ENCODE peak calls at places on chromosomes 1 and 21, in nine cellular contexts. One of them, this sample, is unnamed.

GRCh38 chr21:34355570-34355969 is 8.2 kb upstream of the KCNE2 start:
- DNase-seq in GM23338: no peak
- DNase-seq in choroid plexus epithelial cell: no peak
- DNase-seq in heart right ventricle: no peak
- DNase-seq in fibroblast of villous mesenchyme: no peak
- DNase-seq in thoracic aorta: no peak
- DNase-seq in fibroblast of pulmonary artery: no peak
- DNase-seq in AG10803: no peak
- DNase-seq in mammary epithelial cell: no peak
- DNase-seq in this sample: no peak

GRCh38 chr1:175735144-175735543 is 8.3 kb downstream of the TNR start:
- DNase-seq in GM23338: no peak
- DNase-seq in choroid plexus epithelial cell: no peak
- DNase-seq in heart right ventricle: no peak
- DNase-seq in fibroblast of villous mesenchyme: no peak
- DNase-seq in thoracic aorta: no peak
- DNase-seq in fibroblast of pulmonary artery: no peak
- DNase-seq in AG10803: no peak
- DNase-seq in mammary epithelial cell: no peak
- DNase-seq in this sample: no peak

GRCh38 chr1:223403184-223403815 is 10.1 kb downstream of the CCDC185 start:
- DNase-seq in GM23338: no peak
- DNase-seq in choroid plexus epithelial cell: no peak
- DNase-seq in heart right ventricle: no peak
- DNase-seq in fibroblast of villous mesenchyme: peak
- DNase-seq in thoracic aorta: no peak
- DNase-seq in fibroblast of pulmonary artery: peak
- DNase-seq in AG10803: peak
- DNase-seq in mammary epithelial cell: peak
- DNase-seq in this sample: no peak

GRCh38 chr1:226548281-226549093 is at the start of gene STUM:
- DNase-seq in GM23338: peak
- DNase-seq in choroid plexus epithelial cell: peak
- DNase-seq in heart right ventricle: peak
- DNase-seq in fibroblast of villous mesenchyme: peak
- DNase-seq in thoracic aorta: no peak
- DNase-seq in fibroblast of pulmonary artery: peak
- DNase-seq in AG10803: peak
- DNase-seq in mammary epithelial cell: peak
- DNase-seq in this sample: no peak

GRCh38 chr21:27787046-27787445 is 820.2 kb upstream of the ADAMTS5 start:
- DNase-seq in GM23338: no peak
- DNase-seq in choroid plexus epithelial cell: peak
- DNase-seq in heart right ventricle: no peak
- DNase-seq in fibroblast of villous mesenchyme: no peak
- DNase-seq in thoracic aorta: no peak
- DNase-seq in fibroblast of pulmonary artery: peak
- DNase-seq in AG10803: no peak
- DNase-seq in mammary epithelial cell: peak
- DNase-seq in this sample: no peak

GRCh38 chr1:169113613-169114119 is 7.2 kb downstream of the ATP1B1 start:
- DNase-seq in GM23338: peak
- DNase-seq in choroid plexus epithelial cell: peak
- DNase-seq in heart right ventricle: no peak
- DNase-seq in fibroblast of villous mesenchyme: peak
- DNase-seq in thoracic aorta: no peak
- DNase-seq in fibroblast of pulmonary artery: peak
- DNase-seq in AG10803: peak
- DNase-seq in mammary epithelial cell: peak
- DNase-seq in this sample: peak

GRCh38 chr1:226487921-226488320 is 60.6 kb upstream of the STUM start:
- DNase-seq in GM23338: no peak
- DNase-seq in choroid plexus epithelial cell: no peak
- DNase-seq in heart right ventricle: no peak
- DNase-seq in fibroblast of villous mesenchyme: no peak
- DNase-seq in thoracic aorta: no peak
- DNase-seq in fibroblast of pulmonary artery: no peak
- DNase-seq in AG10803: no peak
- DNase-seq in mammary epithelial cell: peak
- DNase-seq in this sample: no peak

GRCh38 chr21:42515708-42516502 is 2.3 kb downstream of the SLC37A1 start:
- DNase-seq in GM23338: peak
- DNase-seq in choroid plexus epithelial cell: no peak
- DNase-seq in heart right ventricle: no peak
- DNase-seq in fibroblast of villous mesenchyme: no peak
- DNase-seq in thoracic aorta: no peak
- DNase-seq in fibroblast of pulmonary artery: no peak
- DNase-seq in AG10803: no peak
- DNase-seq in mammary epithelial cell: no peak
- DNase-seq in this sample: no peak

GRCh38 chr1:1089731-1090423 is 15.8 kb upstream of the RNF223 start:
- DNase-seq in GM23338: no peak
- DNase-seq in choroid plexus epithelial cell: no peak
- DNase-seq in heart right ventricle: no peak
- DNase-seq in fibroblast of villous mesenchyme: no peak
- DNase-seq in thoracic aorta: no peak
- DNase-seq in fibroblast of pulmonary artery: no peak
- DNase-seq in AG10803: no peak
- DNase-seq in mammary epithelial cell: no peak
- DNase-seq in this sample: no peak

GRCh38 chr1:201396859-201397464 is 2.2 kb downstream of the LAD1 start:
- DNase-seq in GM23338: no peak
- DNase-seq in choroid plexus epithelial cell: no peak
- DNase-seq in heart right ventricle: no peak
- DNase-seq in fibroblast of villous mesenchyme: no peak
- DNase-seq in thoracic aorta: no peak
- DNase-seq in fibroblast of pulmonary artery: no peak
- DNase-seq in AG10803: no peak
- DNase-seq in mammary epithelial cell: peak
- DNase-seq in this sample: no peak

GRCh38 chr1:201397675-201398074 is 1.4 kb downstream of the LAD1 start:
- DNase-seq in GM23338: no peak
- DNase-seq in choroid plexus epithelial cell: no peak
- DNase-seq in heart right ventricle: no peak
- DNase-seq in fibroblast of villous mesenchyme: no peak
- DNase-seq in thoracic aorta: no peak
- DNase-seq in fibroblast of pulmonary artery: no peak
- DNase-seq in AG10803: no peak
- DNase-seq in mammary epithelial cell: peak
- DNase-seq in this sample: no peak

GRCh38 chr1:201400257-201401230 is 1.4 kb upstream of the LAD1 start:
- DNase-seq in GM23338: no peak
- DNase-seq in choroid plexus epithelial cell: no peak
- DNase-seq in heart right ventricle: no peak
- DNase-seq in fibroblast of villous mesenchyme: no peak
- DNase-seq in thoracic aorta: no peak
- DNase-seq in fibroblast of pulmonary artery: no peak
- DNase-seq in AG10803: no peak
- DNase-seq in mammary epithelial cell: no peak
- DNase-seq in this sample: no peak

GRCh38 chr1:201399352-201400126 is 415 bp upstream of the LAD1 start:
- DNase-seq in GM23338: peak
- DNase-seq in choroid plexus epithelial cell: no peak
- DNase-seq in heart right ventricle: no peak
- DNase-seq in fibroblast of villous mesenchyme: no peak
- DNase-seq in thoracic aorta: no peak
- DNase-seq in fibroblast of pulmonary artery: no peak
- DNase-seq in AG10803: no peak
- DNase-seq in mammary epithelial cell: peak
- DNase-seq in this sample: no peak

GRCh38 chr1:201399018-201399351 is at the start of gene LAD1:
- DNase-seq in GM23338: no peak
- DNase-seq in choroid plexus epithelial cell: no peak
- DNase-seq in heart right ventricle: no peak
- DNase-seq in fibroblast of villous mesenchyme: no peak
- DNase-seq in thoracic aorta: no peak
- DNase-seq in fibroblast of pulmonary artery: no peak
- DNase-seq in AG10803: no peak
- DNase-seq in mammary epithelial cell: no peak
- DNase-seq in this sample: no peak
- H3K4me3 ChIP-seq in GM23338: peak
- H3K4me3 ChIP-seq in choroid plexus epithelial cell: no peak
- H3K4me3 ChIP-seq in heart right ventricle: peak
- H3K4me3 ChIP-seq in fibroblast of villous mesenchyme: no peak
- H3K4me3 ChIP-seq in thoracic aorta: peak
- H3K4me3 ChIP-seq in fibroblast of pulmonary artery: no peak
- H3K4me3 ChIP-seq in AG10803: no peak
- H3K4me3 ChIP-seq in mammary epithelial cell: peak
- H3K4me3 ChIP-seq in this sample: no peak

GRCh38 chr1:20074046-20074724 is 4.2 kb downstream of the PLA2G5 start:
- DNase-seq in GM23338: no peak
- DNase-seq in choroid plexus epithelial cell: no peak
- DNase-seq in heart right ventricle: no peak
- DNase-seq in fibroblast of villous mesenchyme: no peak
- DNase-seq in thoracic aorta: no peak
- DNase-seq in fibroblast of pulmonary artery: no peak
- DNase-seq in AG10803: no peak
- DNase-seq in mammary epithelial cell: no peak
- DNase-seq in this sample: no peak

GRCh38 chr1:20071416-20071815 is 1.4 kb downstream of the PLA2G5 start:
- DNase-seq in GM23338: no peak
- DNase-seq in choroid plexus epithelial cell: no peak
- DNase-seq in heart right ventricle: no peak
- DNase-seq in fibroblast of villous mesenchyme: no peak
- DNase-seq in thoracic aorta: no peak
- DNase-seq in fibroblast of pulmonary artery: no peak
- DNase-seq in AG10803: no peak
- DNase-seq in mammary epithelial cell: no peak
- DNase-seq in this sample: no peak

GRCh38 chr1:20074725-20075171 is 4.8 kb downstream of the PLA2G5 start:
- DNase-seq in GM23338: no peak
- DNase-seq in choroid plexus epithelial cell: no peak
- DNase-seq in heart right ventricle: no peak
- DNase-seq in fibroblast of villous mesenchyme: no peak
- DNase-seq in thoracic aorta: no peak
- DNase-seq in fibroblast of pulmonary artery: peak
- DNase-seq in AG10803: peak
- DNase-seq in mammary epithelial cell: no peak
- DNase-seq in this sample: no peak

GRCh38 chr1:20072771-20073170 is 2.8 kb downstream of the PLA2G5 start:
- DNase-seq in GM23338: no peak
- DNase-seq in choroid plexus epithelial cell: no peak
- DNase-seq in heart right ventricle: no peak
- DNase-seq in fibroblast of villous mesenchyme: no peak
- DNase-seq in thoracic aorta: no peak
- DNase-seq in fibroblast of pulmonary artery: no peak
- DNase-seq in AG10803: no peak
- DNase-seq in mammary epithelial cell: no peak
- DNase-seq in this sample: no peak

GRCh38 chr1:20073247-20073646 is 3.3 kb downstream of the PLA2G5 start:
- DNase-seq in GM23338: no peak
- DNase-seq in choroid plexus epithelial cell: no peak
- DNase-seq in heart right ventricle: no peak
- DNase-seq in fibroblast of villous mesenchyme: no peak
- DNase-seq in thoracic aorta: no peak
- DNase-seq in fibroblast of pulmonary artery: no peak
- DNase-seq in AG10803: no peak
- DNase-seq in mammary epithelial cell: no peak
- DNase-seq in this sample: no peak
- H3K4me3 ChIP-seq in GM23338: no peak
- H3K4me3 ChIP-seq in choroid plexus epithelial cell: no peak
- H3K4me3 ChIP-seq in heart right ventricle: no peak
- H3K4me3 ChIP-seq in fibroblast of villous mesenchyme: no peak
- H3K4me3 ChIP-seq in thoracic aorta: no peak
- H3K4me3 ChIP-seq in fibroblast of pulmonary artery: no peak
- H3K4me3 ChIP-seq in AG10803: no peak
- H3K4me3 ChIP-seq in mammary epithelial cell: no peak
- H3K4me3 ChIP-seq in this sample: no peak

DNA sequence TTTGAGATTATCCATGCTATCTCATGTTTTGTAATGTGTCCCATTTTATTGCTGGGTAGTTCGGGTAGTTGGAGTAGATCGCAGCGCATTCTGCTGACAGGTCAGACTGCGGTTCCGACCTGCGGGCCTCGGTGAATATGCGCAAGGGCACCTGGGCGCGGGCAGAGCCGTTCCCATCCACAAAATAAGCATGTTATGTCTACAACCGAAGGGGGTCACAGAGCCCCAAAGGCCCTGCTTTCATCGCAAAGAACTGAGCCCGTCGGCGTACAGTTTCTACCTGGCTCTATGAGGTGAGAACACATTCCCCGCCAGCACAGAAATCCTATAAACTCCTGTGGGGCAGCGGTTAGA is 88.4 kb downstream of the PRKAB2 start:
- DNase-seq in GM23338: peak
- DNase-seq in choroid plexus epithelial cell: no peak
- DNase-seq in heart right ventricle: no peak
- DNase-seq in fibroblast of villous mesenchyme: no peak
- DNase-seq in thoracic aorta: no peak
- DNase-seq in fibroblast of pulmonary artery: no peak
- DNase-seq in AG10803: no peak
- DNase-seq in mammary epithelial cell: no peak
- DNase-seq in this sample: no peak
- H3K4me3 ChIP-seq in GM23338: peak
- H3K4me3 ChIP-seq in choroid plexus epithelial cell: peak
- H3K4me3 ChIP-seq in heart right ventricle: peak
- H3K4me3 ChIP-seq in fibroblast of villous mesenchyme: peak
- H3K4me3 ChIP-seq in thoracic aorta: peak
- H3K4me3 ChIP-seq in fibroblast of pulmonary artery: peak
- H3K4me3 ChIP-seq in AG10803: peak
- H3K4me3 ChIP-seq in mammary epithelial cell: peak
- H3K4me3 ChIP-seq in this sample: peak

DNA sequence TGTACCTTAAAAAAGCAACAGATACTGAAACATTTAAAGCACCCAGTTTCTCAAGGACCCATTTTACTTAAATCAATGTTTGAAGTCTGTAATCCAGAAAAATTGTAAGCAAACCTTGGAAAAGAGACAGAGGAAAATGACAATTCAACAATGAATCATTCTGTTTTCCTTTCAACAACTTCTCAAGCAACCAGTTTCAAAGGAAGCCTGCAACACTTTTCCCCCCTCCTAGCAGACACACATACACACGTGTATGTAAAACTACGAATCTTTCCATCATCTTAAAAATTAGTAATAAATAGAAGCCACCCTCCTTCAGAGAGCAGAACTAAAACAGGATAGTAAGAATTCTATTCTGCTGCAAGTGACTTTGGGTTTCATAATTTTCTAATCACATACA is 1.1 kb downstream of the RERE start:
- DNase-seq in GM23338: no peak
- DNase-seq in choroid plexus epithelial cell: peak
- DNase-seq in heart right ventricle: no peak
- DNase-seq in fibroblast of villous mesenchyme: peak
- DNase-seq in thoracic aorta: no peak
- DNase-seq in fibroblast of pulmonary artery: peak
- DNase-seq in AG10803: peak
- DNase-seq in mammary epithelial cell: peak
- DNase-seq in this sample: no peak
- H3K4me3 ChIP-seq in GM23338: peak
- H3K4me3 ChIP-seq in choroid plexus epithelial cell: peak
- H3K4me3 ChIP-seq in heart right ventricle: peak
- H3K4me3 ChIP-seq in fibroblast of villous mesenchyme: peak
- H3K4me3 ChIP-seq in thoracic aorta: peak
- H3K4me3 ChIP-seq in fibroblast of pulmonary artery: peak
- H3K4me3 ChIP-seq in AG10803: peak
- H3K4me3 ChIP-seq in mammary epithelial cell: peak
- H3K4me3 ChIP-seq in this sample: peak